ENCODE peak calls at places on chromosomes 16 and 17, in five cellular contexts. X is HepG2, I is tibial artery, H is cardiac fibroblast, Q is B cell. C is an unnamed sample.

GRCh38 chr16:48607056-48607825 is 2.7 kb downstream of the N4BP1 start:
- DNase-seq in H (peak), I (no peak), Q (no peak), X (no peak), C (no peak)

GRCh38 chr16:12314786-12315185 is 338.3 kb downstream of the SNX29 start:
- DNase-seq in Q (no peak), X (no peak), H (no peak), I (no peak), C (no peak)

GRCh38 chr16:54027126-54027922 is 259.3 kb downstream of the IRX3 start:
- DNase-seq in I (no peak), Q (no peak), H (peak), X (no peak), C (no peak)

GRCh38 chr16:9151597-9151996 is 60.2 kb downstream of the HAPSTR1 start:
- DNase-seq in H (peak), I (no peak), Q (no peak), X (peak), C (no peak)

GRCh38 chr16:89827383-89828198 is 684 bp upstream of the SPIRE2 start:
- DNase-seq in Q (no peak), X (peak), I (no peak), H (peak), C (no peak)

GRCh38 chr17:15279011-15279477 is 13.9 kb upstream of the PMP22 start:
- DNase-seq in X (no peak), Q (no peak), H (peak), I (no peak), C (no peak)

GRCh38 chr17:36940313-36941264 is 3.3 kb downstream of the LHX1 start:
- DNase-seq in X (no peak), Q (peak), I (no peak), H (no peak), C (no peak)

GRCh38 chr16:23182675-23183485 is at the start of gene SCNN1G:
- DNase-seq in I (no peak), Q (peak), H (no peak), X (no peak), C (peak)

GRCh38 chr17:1997587-1998425 is 27.3 kb downstream of the RTN4RL1 start:
- DNase-seq in I (no peak), X (peak), H (no peak), Q (no peak), C (no peak)

GRCh38 chr17:2366747-2367494 is 29.6 kb downstream of the SGSM2 start:
- DNase-seq in H (no peak), Q (no peak), I (no peak), X (no peak), C (no peak)

GRCh38 chr17:5510776-5511175 is 24.4 kb downstream of the MIS12 start:
- DNase-seq in Q (no peak), X (no peak), H (no peak), I (no peak), C (no peak)

GRCh38 chr17:78263736-78264340 is 32.4 kb downstream of the TMEM235 start:
- DNase-seq in H (no peak), I (no peak), Q (peak), X (no peak), C (no peak)

GRCh38 chr17:31274252-31274651 is 22.8 kb downstream of the OMG start:
- DNase-seq in I (no peak), X (peak), Q (no peak), H (peak), C (no peak)

GRCh38 chr16:84050316-84050715 is 7.7 kb upstream of the SLC38A8 start:
- DNase-seq in X (no peak), H (no peak), Q (no peak), I (no peak), C (no peak)

GRCh38 chr17:76000755-76001521 is at the start of gene CDK3:
- DNase-seq in I (no peak), Q (peak), X (no peak), H (no peak), C (peak)

GRCh38 chr17:2598166-2598565 is 4.7 kb downstream of the PAFAH1B1 start:
- DNase-seq in H (peak), Q (no peak), I (no peak), X (no peak), C (no peak)

GRCh38 chr16:9144106-9144505 is 52.7 kb downstream of the HAPSTR1 start:
- DNase-seq in I (no peak), H (no peak), Q (no peak), X (no peak), C (no peak)

GRCh38 chr16:1575578-1575977 is 36.3 kb downstream of the IFT140 start:
- DNase-seq in X (peak), I (no peak), Q (no peak), H (no peak), C (no peak)

GRCh38 chr17:32634167-32634566 is 147.4 kb downstream of the CDK5R1 start:
- DNase-seq in X (no peak), H (no peak), I (no peak), Q (no peak), C (no peak)

GRCh38 chr16:23186171-23186570 is 3.6 kb downstream of the SCNN1G start:
- DNase-seq in I (no peak), X (no peak), H (no peak), Q (no peak), C (no peak)

GRCh38 chr16:87392823-87393679 is 915 bp downstream of the MAP1LC3B start:
- DNase-seq in Q (peak), H (peak), X (no peak), I (peak), C (no peak)

GRCh38 chr17:56979091-56979480 is 1.2 kb downstream of the SCPEP1 start:
- DNase-seq in I (no peak), H (no peak), X (no peak), Q (no peak), C (peak)

GRCh38 chr16:31508706-31509523 is 724 bp upstream of the RUSF1 start:
- DNase-seq in Q (no peak), I (no peak), X (peak), H (peak), C (no peak)

GRCh38 chr16:31505483-31505882 is 2.7 kb downstream of the RUSF1 start:
- DNase-seq in Q (no peak), H (no peak), X (no peak), I (no peak), C (no peak)

GRCh38 chr16:31507617-31507928 is 618 bp downstream of the RUSF1 start:
- DNase-seq in I (no peak), X (no peak), H (no peak), Q (no peak), C (no peak)

GRCh38 chr16:31504159-31504558 is 4.0 kb downstream of the RUSF1 start:
- DNase-seq in H (no peak), Q (no peak), I (no peak), X (no peak), C (no peak)

GRCh38 chr16:31507929-31508705 is at the start of gene RUSF1:
- DNase-seq in H (peak), I (peak), X (peak), Q (peak), C (peak)
- TF ChIP-seq CTCF in H (no peak), I (no peak), X (peak), Q (no peak), C (no peak)

DNA sequence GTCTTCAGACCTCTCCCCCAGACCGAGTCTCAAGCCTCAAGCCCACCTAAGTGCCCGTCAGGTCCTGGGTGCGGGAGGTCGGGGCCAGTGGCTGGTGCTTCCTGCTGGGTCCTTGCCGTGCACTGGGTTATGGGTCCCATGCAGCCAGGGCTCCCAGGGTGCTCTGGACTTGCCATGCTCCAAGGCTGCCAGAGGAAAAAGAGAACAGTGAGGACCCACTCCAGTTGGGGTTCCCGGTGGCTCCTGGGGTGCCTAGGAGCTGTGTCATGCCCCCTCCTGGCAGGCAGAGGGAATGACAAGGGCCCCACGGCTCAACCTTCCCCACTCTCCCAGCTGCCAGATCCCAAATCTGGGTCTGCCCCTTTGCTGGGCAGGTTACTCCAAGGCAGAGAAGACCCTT is 3.8 kb downstream of the SNX20 start:
- DNase-seq in X (no peak), H (no peak), I (no peak), Q (no peak), C (no peak)
- TF ChIP-seq CTCF in X (peak), H (peak), I (peak), Q (peak), C (peak)

GRCh38 chr17:41457656-41458055 is 9.5 kb downstream of the KRT32 start:
- DNase-seq in Q (no peak), I (no peak), X (no peak), H (no peak), C (no peak)

GRCh38 chr17:41453069-41453468 is 12.3 kb upstream of the KRT38 start:
- DNase-seq in H (no peak), Q (no peak), X (no peak), I (no peak), C (no peak)

GRCh38 chr17:41455236-41455635 is 11.9 kb downstream of the KRT32 start:
- DNase-seq in I (no peak), H (peak), X (no peak), Q (no peak), C (no peak)

GRCh38 chr17:41452276-41452675 is 11.5 kb upstream of the KRT38 start:
- DNase-seq in H (no peak), I (no peak), X (no peak), Q (no peak), C (no peak)

GRCh38 chr17:41456206-41456605 is 11.0 kb downstream of the KRT32 start:
- DNase-seq in Q (no peak), H (no peak), X (peak), I (no peak), C (no peak)
- TF ChIP-seq CTCF in Q (no peak), H (peak), X (peak), I (no peak), C (no peak)

DNA sequence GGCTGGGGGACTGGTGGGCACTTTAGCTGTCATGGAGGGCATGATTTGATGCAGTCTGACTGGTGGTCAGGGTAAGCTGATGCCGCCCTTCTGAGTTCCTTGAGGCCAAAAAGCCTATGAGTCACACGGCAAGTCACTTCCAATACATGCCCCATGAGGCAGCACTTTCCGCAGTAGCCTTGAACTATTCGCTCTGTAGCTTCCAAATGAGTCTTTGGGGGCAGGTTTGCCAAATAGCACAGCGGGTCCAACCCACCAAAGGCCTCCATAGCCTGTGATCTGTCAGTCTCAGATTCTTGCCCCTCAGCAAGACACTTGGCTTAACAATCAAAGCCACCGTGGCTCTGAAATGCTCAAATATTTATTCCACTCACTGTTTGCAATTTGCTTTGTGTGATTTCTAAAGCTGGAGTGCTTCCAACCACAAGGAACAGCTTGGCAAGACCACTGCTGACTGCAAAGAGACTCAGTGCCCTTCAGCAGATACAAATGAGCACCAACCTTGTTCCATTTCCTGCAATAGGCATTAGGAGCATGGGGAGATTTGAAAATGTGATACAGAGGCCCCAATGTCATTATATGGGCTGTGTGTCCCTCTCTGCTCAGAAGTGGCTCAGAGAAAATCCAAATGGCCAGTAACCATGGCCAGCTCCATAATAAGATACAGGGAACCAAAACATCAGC is 45.4 kb downstream of the CLEC19A start:
- DNase-seq in H (peak), X (peak), Q (no peak), I (no peak), C (no peak)
- TF ChIP-seq CTCF in H (no peak), X (no peak), Q (no peak), I (no peak), C (no peak)

DNA sequence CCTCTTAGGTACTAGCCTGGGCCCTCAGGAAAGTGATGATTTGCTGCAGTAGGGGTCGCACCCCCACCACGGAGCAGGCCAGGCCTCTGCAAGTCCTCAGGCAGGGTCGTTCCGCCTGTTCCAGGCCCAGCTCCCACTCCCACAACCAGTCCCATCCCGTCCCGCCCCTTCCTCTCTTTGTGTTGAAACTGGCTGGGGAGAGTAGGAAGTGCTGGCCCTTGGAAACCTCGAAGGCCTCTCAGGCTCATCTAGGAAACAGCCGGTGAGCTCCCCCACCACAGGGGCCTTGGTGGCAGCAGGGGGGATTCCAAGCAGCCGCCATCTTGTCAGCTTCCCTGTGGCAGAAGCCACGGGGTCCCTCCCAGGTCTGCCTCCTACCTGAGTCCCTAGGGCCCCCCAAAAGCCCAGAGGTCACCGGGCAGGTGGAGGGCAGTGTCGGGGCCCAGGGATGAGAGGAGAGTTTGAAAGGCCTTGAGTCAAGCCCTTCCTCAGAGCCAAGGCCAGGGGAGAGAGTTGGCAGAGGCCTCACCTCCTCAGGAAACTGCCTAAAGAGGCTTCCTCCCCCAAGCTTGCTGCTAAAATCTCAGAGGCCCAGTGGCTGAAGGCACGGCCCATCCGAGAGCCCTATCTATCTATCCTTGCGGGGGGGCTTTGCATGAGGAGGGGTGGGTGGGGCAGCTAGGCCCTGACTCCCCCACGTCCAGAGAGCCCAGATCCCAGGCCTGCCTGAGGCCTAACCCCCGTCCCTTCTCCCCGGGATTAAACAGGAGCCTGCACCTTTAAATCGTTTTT is 22.2 kb downstream of the MMP15 start:
- DNase-seq in Q (no peak), I (no peak), H (no peak), X (no peak), C (no peak)
- TF ChIP-seq CTCF in Q (no peak), I (no peak), H (no peak), X (no peak), C (no peak)

DNA sequence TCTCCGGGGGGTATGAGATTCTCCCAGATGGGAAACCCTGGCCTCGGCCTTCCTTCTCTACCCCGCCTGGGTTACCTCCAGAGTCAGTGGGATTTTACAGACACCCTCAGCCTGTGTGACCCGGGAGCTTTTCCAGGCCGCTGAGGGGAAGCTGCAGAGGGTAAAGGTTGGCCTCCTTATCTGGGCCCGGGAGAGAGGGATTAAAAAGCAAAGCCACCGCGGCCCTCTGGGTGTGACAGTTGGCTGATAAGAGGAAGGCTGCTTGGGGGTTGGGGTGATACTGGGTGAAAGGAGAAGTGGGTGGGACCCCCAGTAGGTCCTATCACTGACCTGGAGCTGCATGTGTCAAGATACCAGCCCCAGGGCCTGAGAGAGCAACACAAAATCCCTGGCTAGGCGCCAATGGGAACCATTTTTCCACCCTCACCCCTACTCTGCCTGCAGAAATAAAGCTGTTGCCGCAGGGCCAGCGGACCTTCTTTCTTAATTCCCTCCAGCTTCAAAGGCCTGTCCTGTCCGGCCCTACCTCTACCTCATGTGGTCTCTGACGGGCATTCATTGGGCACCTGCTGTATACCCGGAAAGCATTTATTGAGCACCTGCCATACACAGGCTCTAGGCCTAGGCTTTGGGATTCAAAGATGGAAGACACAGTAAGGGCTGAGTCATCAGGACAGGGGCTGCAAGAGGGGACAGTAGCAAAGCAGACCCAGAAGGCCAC is 77.6 kb upstream of the GSE1 start:
- DNase-seq in I (no peak), X (peak), H (no peak), Q (no peak), C (no peak)
- TF ChIP-seq CTCF in I (no peak), X (no peak), H (no peak), Q (no peak), C (no peak)

GRCh38 chr17:8162232-8162996 is at the start of gene VAMP2:
- DNase-seq in H (peak), I (peak), X (no peak), Q (peak), C (peak)
- TF ChIP-seq CTCF in H (no peak), I (no peak), X (no peak), Q (no peak), C (no peak)

GRCh38 chr17:979539-980405 is at the start of gene NXN:
- DNase-seq in H (peak), Q (peak), X (peak), I (peak), C (peak)
- TF ChIP-seq CTCF in H (no peak), Q (no peak), X (peak), I (peak), C (no peak)

GRCh38 chr17:72056155-72056554 is 64.7 kb upstream of the SOX9 start:
- DNase-seq in X (no peak), H (no peak), Q (no peak), I (no peak), C (no peak)

GRCh38 chr17:72060084-72060483 is 60.7 kb upstream of the SOX9 start:
- DNase-seq in Q (no peak), I (no peak), H (no peak), X (no peak), C (no peak)

GRCh38 chr17:72053069-72053846 is 67.6 kb upstream of the SOX9 start:
- DNase-seq in I (no peak), X (no peak), Q (no peak), H (no peak), C (no peak)

DNA sequence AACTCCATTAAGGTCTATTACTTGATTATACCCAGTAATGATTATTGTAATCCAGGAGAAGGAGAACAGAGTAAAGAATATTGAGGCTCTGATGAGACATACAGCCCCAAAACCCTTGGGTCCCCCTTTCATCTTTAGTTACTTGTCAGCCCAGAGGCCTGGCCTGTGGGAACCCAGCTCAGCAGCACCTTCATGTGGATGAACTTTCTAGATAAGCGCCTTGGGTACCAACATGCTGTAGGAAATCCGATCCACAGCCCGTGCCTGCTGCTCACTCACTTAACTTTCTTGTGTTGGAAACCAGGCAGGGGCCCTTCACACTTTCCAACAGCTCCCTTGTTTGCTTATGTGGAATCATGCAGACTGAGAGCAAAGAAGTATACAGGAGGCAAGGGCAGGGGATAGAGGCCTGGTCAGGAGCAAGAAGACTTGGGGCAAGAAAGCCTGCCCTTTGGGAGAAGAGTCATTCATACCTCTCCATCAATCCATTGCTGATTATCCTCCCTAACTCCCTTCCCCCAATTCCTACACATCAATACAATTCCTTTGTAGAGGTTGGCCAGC is 64.0 kb upstream of the SOX9 start:
- DNase-seq in I (no peak), Q (no peak), X (no peak), H (no peak), C (no peak)
- TF ChIP-seq CTCF in I (no peak), Q (no peak), X (no peak), H (no peak), C (no peak)